ENCODE peak calls at places on chromosomes 5 and 9, in ten cellular contexts. R is K562, X is HCEC 1CT, K is HT1080, E is PC-3, Y is frontal cortex, Q is SJSA1, J is GF-D8, M is amygdala, I is HS-5. S is an unnamed sample.

GRCh38 chr5:31935702-31936347 is 238.3 kb downstream of the GOLPH3 start:
- DNase-seq in R (no peak), X (no peak), K (no peak), E (no peak), Y (no peak), Q (no peak), J (no peak), M (no peak), I (no peak), S (no peak)

GRCh38 chr5:124444147-124444775 is 302.2 kb downstream of the ZNF608 start:
- DNase-seq in R (no peak), X (no peak), K (no peak), E (no peak), Y (no peak), Q (no peak), J (no peak), M (no peak), I (no peak), S (no peak)

GRCh38 chr5:67166460-67166871 is 30.1 kb downstream of the CD180 start:
- DNase-seq in R (no peak), X (no peak), K (no peak), E (peak; percentile 24), Y (no peak), Q (no peak), J (no peak), M (no peak), I (no peak), S (no peak)

GRCh38 chr5:54317511-54318260 is 7.3 kb upstream of the ARL15 start:
- DNase-seq in R (no peak), X (peak; percentile 63), K (peak; percentile 15), E (no peak), Y (no peak), Q (no peak), J (no peak), M (no peak), I (no peak), S (no peak)

GRCh38 chr5:9201761-9202160 is 344.1 kb downstream of the SEMA5A start:
- DNase-seq in R (no peak), X (peak; percentile 57), K (no peak), E (no peak), Y (no peak), Q (no peak), J (no peak), M (no peak), I (no peak), S (no peak)

GRCh38 chr9:18739641-18740318 is 265.8 kb downstream of the ADAMTSL1 start:
- DNase-seq in R (no peak), X (no peak), K (no peak), E (no peak), Y (no peak), Q (no peak), J (no peak), M (no peak), I (no peak), S (no peak)

GRCh38 chr9:121972501-121972981 is 120.6 kb downstream of the TTLL11 start:
- DNase-seq in R (no peak), X (peak; percentile 51), K (peak; percentile 92), E (peak; percentile 97), Y (peak; percentile 39), Q (peak; percentile 86), J (no peak), M (no peak), I (no peak), S (no peak)

GRCh38 chr9:27726244-27727141 is 153.2 kb upstream of the C9orf72 start:
- DNase-seq in R (peak; percentile 1), X (no peak), K (peak; percentile 29), E (peak; percentile 77), Y (no peak), Q (peak; percentile 43), J (no peak), M (peak; percentile 11), I (peak; percentile 53), S (peak; percentile 30)

GRCh38 chr9:8917978-8918739 is 1118.6 kb upstream of the DMAC1 start:
- DNase-seq in R (no peak), X (no peak), K (no peak), E (no peak), Y (no peak), Q (no peak), J (no peak), M (no peak), I (no peak), S (no peak)

GRCh38 chr5:95784514-95785302 is 37.8 kb downstream of the GLRX start:
- DNase-seq in R (no peak), X (peak; percentile 51), K (no peak), E (no peak), Y (no peak), Q (no peak), J (no peak), M (no peak), I (no peak), S (no peak)

GRCh38 chr9:94860678-94861588 is 134.4 kb downstream of the AOPEP start:
- DNase-seq in R (no peak), X (no peak), K (peak; percentile 94), E (no peak), Y (no peak), Q (peak; percentile 75), J (peak; percentile 78), M (no peak), I (no peak), S (no peak)

GRCh38 chr5:52920929-52921328 is 68.2 kb upstream of the ITGA2 start:
- DNase-seq in R (no peak), X (peak; percentile 27), K (peak; percentile 24), E (peak; percentile 21), Y (no peak), Q (no peak), J (no peak), M (no peak), I (no peak), S (no peak)

GRCh38 chr5:82735160-82735789 is 341.9 kb downstream of the TMEM167A start:
- DNase-seq in R (no peak), X (no peak), K (peak; percentile 90), E (peak; percentile 80), Y (no peak), Q (no peak), J (no peak), M (no peak), I (peak; percentile 2), S (no peak)

GRCh38 chr5:149916317-149917072 is 28.1 kb downstream of the PDE6A start:
- DNase-seq in R (no peak), X (no peak), K (no peak), E (no peak), Y (no peak), Q (no peak), J (no peak), M (no peak), I (no peak), S (no peak)

GRCh38 chr9:125889524-125890473 is 142.6 kb downstream of the PBX3 start:
- DNase-seq in R (no peak), X (peak; percentile 51), K (no peak), E (peak; percentile 14), Y (peak; percentile 80), Q (no peak), J (peak; percentile 50), M (no peak), I (no peak), S (peak; percentile 47)

GRCh38 chr5:137486707-137487106 is 12.4 kb downstream of the SPOCK1 start:
- DNase-seq in R (no peak), X (no peak), K (peak; percentile 79), E (peak; percentile 62), Y (no peak), Q (no peak), J (no peak), M (no peak), I (peak; percentile 56), S (no peak)

GRCh38 chr5:131252824-131253171 is 11.1 kb upstream of the CDC42SE2 start:
- DNase-seq in R (no peak), X (no peak), K (no peak), E (no peak), Y (no peak), Q (no peak), J (peak; percentile 89), M (peak; percentile 16), I (no peak), S (no peak)

GRCh38 chr9:76290555-76290954 is 103.7 kb downstream of the RFK start:
- DNase-seq in R (no peak), X (no peak), K (no peak), E (no peak), Y (no peak), Q (no peak), J (no peak), M (no peak), I (no peak), S (no peak)

GRCh38 chr5:171387970-171388815 is 544 bp downstream of the NPM1 start:
- DNase-seq in R (peak; percentile 82), X (peak; percentile 74), K (peak; percentile 70), E (peak; percentile 74), Y (peak; percentile 66), Q (peak; percentile 90), J (no peak), M (peak; percentile 53), I (peak; percentile 46), S (peak; percentile 47)

GRCh38 chr9:15361737-15362136 is 54.7 kb upstream of the TTC39B start:
- DNase-seq in R (no peak), X (no peak), K (no peak), E (no peak), Y (no peak), Q (no peak), J (no peak), M (no peak), I (no peak), S (no peak)

GRCh38 chr9:37617837-37618236 is 25.4 kb upstream of the TOMM5 start:
- DNase-seq in R (no peak), X (peak; percentile 64), K (peak; percentile 52), E (peak; percentile 28), Y (no peak), Q (no peak), J (no peak), M (no peak), I (no peak), S (no peak)

GRCh38 chr9:10000669-10001068 is 612.1 kb downstream of the PTPRD start:
- DNase-seq in R (no peak), X (no peak), K (no peak), E (no peak), Y (no peak), Q (no peak), J (no peak), M (no peak), I (no peak), S (no peak)

GRCh38 chr5:111326551-111326950 is 102.4 kb downstream of the CAMK4 start:
- DNase-seq in R (no peak), X (no peak), K (no peak), E (no peak), Y (no peak), Q (no peak), J (no peak), M (no peak), I (no peak), S (no peak)

GRCh38 chr9:113988951-113989780 is 88.9 kb downstream of the AMBP start:
- DNase-seq in R (no peak), X (no peak), K (no peak), E (no peak), Y (no peak), Q (no peak), J (no peak), M (no peak), I (no peak), S (no peak)

GRCh38 chr9:116789097-116789496 is 102.0 kb downstream of the TRIM32 start:
- DNase-seq in R (no peak), X (no peak), K (no peak), E (no peak), Y (no peak), Q (no peak), J (no peak), M (no peak), I (no peak), S (no peak)

GRCh38 chr9:133495327-133496293 is 16.7 kb upstream of the SLC2A6 start:
- DNase-seq in R (no peak), X (no peak), K (no peak), E (no peak), Y (no peak), Q (no peak), J (no peak), M (no peak), I (no peak), S (no peak)

GRCh38 chr9:107991581-107991980 is 502.0 kb upstream of the KLF4 start:
- DNase-seq in R (no peak), X (no peak), K (no peak), E (no peak), Y (no peak), Q (no peak), J (no peak), M (peak; percentile 2), I (no peak), S (no peak)

GRCh38 chr9:89603629-89604462 is 966 bp upstream of the GADD45G start:
- DNase-seq in R (peak; percentile 37), X (no peak), K (peak; percentile 7), E (no peak), Y (peak; percentile 61), Q (no peak), J (no peak), M (peak; percentile 50), I (no peak), S (peak; percentile 39)

S was measured in occipital lobe.